ENCODE peak calls at places on chromosome 3, in eight cellular contexts. One of them, this sample, is unnamed.

GRCh38 chr3:13853978-13854296 is 25.9 kb downstream of the WNT7A start:
- DNase-seq in HCT116: peak; percentile 85
- DNase-seq in GM12878: no peak
- DNase-seq in GM23338: no peak
- DNase-seq in K562: no peak
- DNase-seq in H1: no peak
- DNase-seq in endothelial cell of umbilical vein: no peak
- DNase-seq in HepG2: no peak
- DNase-seq in this sample: no peak

GRCh38 chr3:190552021-190552420 is 38.1 kb downstream of the IL1RAP start:
- DNase-seq in HCT116: no peak
- DNase-seq in GM12878: no peak
- DNase-seq in GM23338: no peak
- DNase-seq in K562: no peak
- DNase-seq in H1: no peak
- DNase-seq in endothelial cell of umbilical vein: no peak
- DNase-seq in HepG2: no peak
- DNase-seq in this sample: no peak

GRCh38 chr3:127851899-127852298 is 29.6 kb upstream of the MGLL start:
- DNase-seq in HCT116: no peak
- DNase-seq in GM12878: no peak
- DNase-seq in GM23338: peak; percentile 62
- DNase-seq in K562: no peak
- DNase-seq in H1: peak; percentile 53
- DNase-seq in endothelial cell of umbilical vein: no peak
- DNase-seq in HepG2: no peak
- DNase-seq in this sample: no peak

GRCh38 chr3:133475245-133476010 is 75.6 kb downstream of the BFSP2 start:
- DNase-seq in HCT116: no peak
- DNase-seq in GM12878: peak; percentile 89
- DNase-seq in GM23338: no peak
- DNase-seq in K562: no peak
- DNase-seq in H1: no peak
- DNase-seq in endothelial cell of umbilical vein: no peak
- DNase-seq in HepG2: no peak
- DNase-seq in this sample: no peak

GRCh38 chr3:139312416-139312815 is 31.4 kb upstream of the MRPS22 start:
- DNase-seq in HCT116: no peak
- DNase-seq in GM12878: no peak
- DNase-seq in GM23338: no peak
- DNase-seq in K562: no peak
- DNase-seq in H1: no peak
- DNase-seq in endothelial cell of umbilical vein: no peak
- DNase-seq in HepG2: no peak
- DNase-seq in this sample: no peak

GRCh38 chr3:184176377-184177330 is 2.0 kb downstream of the AP2M1 start:
- DNase-seq in HCT116: peak; percentile 75
- DNase-seq in GM12878: no peak
- DNase-seq in GM23338: peak; percentile 95
- DNase-seq in K562: peak; percentile 89
- DNase-seq in H1: peak; percentile 88
- DNase-seq in endothelial cell of umbilical vein: peak; percentile 90
- DNase-seq in HepG2: peak; percentile 69
- DNase-seq in this sample: no peak

GRCh38 chr3:56915969-56916586 is 114.3 kb upstream of the ARHGEF3 start:
- DNase-seq in HCT116: no peak
- DNase-seq in GM12878: peak; percentile 32
- DNase-seq in GM23338: peak; percentile 39
- DNase-seq in K562: no peak
- DNase-seq in H1: no peak
- DNase-seq in endothelial cell of umbilical vein: no peak
- DNase-seq in HepG2: no peak
- DNase-seq in this sample: no peak

GRCh38 chr3:171064461-171064860 is 37.9 kb upstream of the SLC2A2 start:
- DNase-seq in HCT116: no peak
- DNase-seq in GM12878: no peak
- DNase-seq in GM23338: no peak
- DNase-seq in K562: no peak
- DNase-seq in H1: no peak
- DNase-seq in endothelial cell of umbilical vein: no peak
- DNase-seq in HepG2: no peak
- DNase-seq in this sample: no peak

GRCh38 chr3:128281461-128282367 is 128.4 kb downstream of the EEFSEC start:
- DNase-seq in HCT116: no peak
- DNase-seq in GM12878: no peak
- DNase-seq in GM23338: no peak
- DNase-seq in K562: no peak
- DNase-seq in H1: peak; percentile 46
- DNase-seq in endothelial cell of umbilical vein: no peak
- DNase-seq in HepG2: no peak
- DNase-seq in this sample: no peak

GRCh38 chr3:120764206-120764605 is 21.7 kb downstream of the GTF2E1 start:
- DNase-seq in HCT116: no peak
- DNase-seq in GM12878: no peak
- DNase-seq in GM23338: no peak
- DNase-seq in K562: no peak
- DNase-seq in H1: no peak
- DNase-seq in endothelial cell of umbilical vein: no peak
- DNase-seq in HepG2: no peak
- DNase-seq in this sample: no peak

GRCh38 chr3:46970391-46971091 is 6.0 kb downstream of the CCDC12 start:
- DNase-seq in HCT116: no peak
- DNase-seq in GM12878: no peak
- DNase-seq in GM23338: no peak
- DNase-seq in K562: peak; percentile 63
- DNase-seq in H1: no peak
- DNase-seq in endothelial cell of umbilical vein: no peak
- DNase-seq in HepG2: peak; percentile 96
- DNase-seq in this sample: no peak

GRCh38 chr3:162171970-162172369 is 675.4 kb downstream of the OTOL1 start:
- DNase-seq in HCT116: no peak
- DNase-seq in GM12878: no peak
- DNase-seq in GM23338: no peak
- DNase-seq in K562: no peak
- DNase-seq in H1: no peak
- DNase-seq in endothelial cell of umbilical vein: no peak
- DNase-seq in HepG2: no peak
- DNase-seq in this sample: no peak

GRCh38 chr3:141441381-141442365 is 45.2 kb upstream of the RASA2 start:
- DNase-seq in HCT116: no peak
- DNase-seq in GM12878: peak; percentile 84
- DNase-seq in GM23338: peak; percentile 82
- DNase-seq in K562: peak; percentile 85
- DNase-seq in H1: peak; percentile 90
- DNase-seq in endothelial cell of umbilical vein: peak; percentile 85
- DNase-seq in HepG2: peak; percentile 57
- DNase-seq in this sample: no peak

GRCh38 chr3:60579734-60580133 is 671.5 kb downstream of the FHIT start:
- DNase-seq in HCT116: no peak
- DNase-seq in GM12878: no peak
- DNase-seq in GM23338: no peak
- DNase-seq in K562: no peak
- DNase-seq in H1: no peak
- DNase-seq in endothelial cell of umbilical vein: no peak
- DNase-seq in HepG2: no peak
- DNase-seq in this sample: no peak

GRCh38 chr3:98890181-98890882 is 11.2 kb downstream of the DCBLD2 start:
- DNase-seq in HCT116: no peak
- DNase-seq in GM12878: no peak
- DNase-seq in GM23338: no peak
- DNase-seq in K562: no peak
- DNase-seq in H1: no peak
- DNase-seq in endothelial cell of umbilical vein: peak; percentile 30
- DNase-seq in HepG2: no peak
- DNase-seq in this sample: no peak

GRCh38 chr3:111227216-111227615 is 155.6 kb downstream of the NECTIN3 start:
- DNase-seq in HCT116: no peak
- DNase-seq in GM12878: no peak
- DNase-seq in GM23338: no peak
- DNase-seq in K562: no peak
- DNase-seq in H1: no peak
- DNase-seq in endothelial cell of umbilical vein: no peak
- DNase-seq in HepG2: no peak
- DNase-seq in this sample: no peak

GRCh38 chr3:163306405-163306804 is 1771.9 kb downstream of the SI start:
- DNase-seq in HCT116: no peak
- DNase-seq in GM12878: no peak
- DNase-seq in GM23338: no peak
- DNase-seq in K562: no peak
- DNase-seq in H1: no peak
- DNase-seq in endothelial cell of umbilical vein: no peak
- DNase-seq in HepG2: no peak
- DNase-seq in this sample: no peak
- TF ChIP-seq EZH2 in HCT116: no peak
- TF ChIP-seq EZH2 in GM12878: no peak
- TF ChIP-seq EZH2 in GM23338: no peak
- TF ChIP-seq EZH2 in K562: no peak
- TF ChIP-seq EZH2 in H1: no peak
- TF ChIP-seq EZH2 in endothelial cell of umbilical vein: no peak
- TF ChIP-seq EZH2 in HepG2: no peak
- TF ChIP-seq EZH2 in this sample: no peak

DNA sequence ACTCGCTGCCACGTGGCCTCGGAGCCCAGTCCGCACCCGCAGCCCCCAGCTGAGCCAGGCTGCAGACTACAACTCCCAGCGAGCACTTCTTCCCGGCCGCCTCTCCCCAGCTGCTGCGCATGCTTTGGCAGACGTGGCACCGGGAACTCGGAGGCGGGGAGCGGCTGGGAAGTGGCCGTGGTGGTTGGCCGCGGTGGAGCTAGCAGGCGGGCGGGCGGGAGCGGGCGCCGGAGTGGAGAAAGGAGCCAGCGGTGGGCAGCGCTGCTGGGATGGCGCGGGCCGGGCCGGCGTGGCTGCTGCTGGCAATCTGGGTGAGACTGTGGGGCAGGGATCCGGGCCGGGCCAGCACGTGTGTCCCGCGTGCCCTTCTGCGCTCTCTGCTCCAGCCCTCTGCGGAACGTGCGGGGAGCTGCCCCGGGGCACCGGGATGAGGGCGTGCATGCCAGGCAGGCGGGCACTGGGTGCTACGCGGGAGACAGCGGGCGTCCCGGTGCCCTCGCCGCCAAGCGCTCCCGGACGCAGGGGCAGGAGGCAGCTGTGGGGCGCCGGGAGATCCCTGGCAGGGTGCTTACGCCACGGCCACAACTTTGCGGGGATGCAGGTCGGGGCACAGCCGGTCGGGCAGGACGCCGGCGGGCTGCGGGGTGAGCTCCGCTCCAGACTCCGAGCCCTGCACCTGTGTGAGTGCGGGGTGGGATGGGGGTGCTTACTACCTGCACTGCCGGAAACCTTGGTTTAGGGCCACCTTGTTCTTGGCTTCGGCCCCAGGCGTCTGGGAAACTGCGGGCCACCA is at the start of gene PDIA5:
- DNase-seq in HCT116: peak; percentile 77
- DNase-seq in GM12878: peak; percentile 34
- DNase-seq in GM23338: peak; percentile 96
- DNase-seq in K562: peak; percentile 90
- DNase-seq in H1: peak; percentile 91
- DNase-seq in endothelial cell of umbilical vein: peak; percentile 93
- DNase-seq in HepG2: peak; percentile 84
- DNase-seq in this sample: no peak
- TF ChIP-seq POLR2AphosphoS5 in HCT116: peak; percentile 85
- TF ChIP-seq POLR2AphosphoS5 in GM12878: no peak
- TF ChIP-seq POLR2AphosphoS5 in GM23338: peak; percentile 85
- TF ChIP-seq POLR2AphosphoS5 in K562: no peak
- TF ChIP-seq POLR2AphosphoS5 in H1: peak; percentile 9
- TF ChIP-seq POLR2AphosphoS5 in endothelial cell of umbilical vein: peak; percentile 78
- TF ChIP-seq POLR2AphosphoS5 in HepG2: peak; percentile 68
- TF ChIP-seq POLR2AphosphoS5 in this sample: peak; percentile 95

DNA sequence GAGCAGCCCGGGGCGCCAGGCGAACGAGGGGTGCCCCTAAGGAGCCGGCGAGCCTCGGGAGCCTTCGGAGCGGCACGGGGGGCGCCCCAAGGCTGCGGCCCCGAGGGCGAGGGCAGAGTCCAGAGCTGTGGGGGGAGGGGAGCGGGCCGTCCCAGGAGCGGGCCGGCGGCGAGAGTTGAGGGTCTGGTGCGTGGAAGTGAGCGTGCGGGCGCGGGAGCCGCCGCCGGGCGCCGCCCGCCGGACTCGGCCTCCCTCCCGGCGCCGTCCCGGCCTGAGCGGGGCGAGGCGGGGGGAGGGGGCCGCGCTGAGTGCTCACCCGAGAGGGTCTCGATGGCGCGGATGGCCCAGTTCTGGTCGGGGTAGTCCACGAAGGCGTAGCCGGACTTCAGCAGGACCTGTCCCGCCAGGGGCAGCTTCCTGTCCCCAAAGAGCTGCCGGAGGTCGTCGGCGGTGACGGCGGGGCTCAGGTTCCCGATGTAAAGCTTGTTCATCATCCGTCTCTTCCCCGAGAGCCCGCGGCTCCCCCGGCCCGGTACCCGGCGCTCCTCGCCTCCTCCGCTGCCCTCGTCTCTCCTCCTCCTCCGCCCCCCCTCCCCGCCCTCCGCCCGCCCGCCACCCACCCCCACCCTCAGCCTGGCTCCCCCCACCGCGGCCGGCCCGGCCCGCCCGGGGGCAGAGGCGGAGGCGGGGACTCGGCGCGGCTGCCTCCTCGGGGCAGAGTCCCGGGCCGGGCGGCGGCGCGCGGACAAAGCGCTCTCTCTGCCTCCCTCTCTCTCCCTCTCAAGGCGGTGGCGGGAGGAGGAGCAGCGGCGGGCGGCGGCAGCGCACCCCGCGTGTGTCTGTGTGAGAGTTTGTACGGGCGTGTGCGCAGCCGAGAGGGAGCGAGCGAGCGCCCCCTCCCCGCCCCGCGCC is at the start of gene IGF2BP2:
- DNase-seq in HCT116: no peak
- DNase-seq in GM12878: no peak
- DNase-seq in GM23338: peak; percentile 76
- DNase-seq in K562: peak; percentile 85
- DNase-seq in H1: peak; percentile 79
- DNase-seq in endothelial cell of umbilical vein: peak; percentile 84
- DNase-seq in HepG2: peak; percentile 74
- DNase-seq in this sample: no peak
- TF ChIP-seq EZH2 in HCT116: no peak
- TF ChIP-seq EZH2 in GM12878: no peak
- TF ChIP-seq EZH2 in GM23338: no peak
- TF ChIP-seq EZH2 in K562: no peak
- TF ChIP-seq EZH2 in H1: no peak
- TF ChIP-seq EZH2 in endothelial cell of umbilical vein: no peak
- TF ChIP-seq EZH2 in HepG2: no peak
- TF ChIP-seq EZH2 in this sample: no peak

DNA sequence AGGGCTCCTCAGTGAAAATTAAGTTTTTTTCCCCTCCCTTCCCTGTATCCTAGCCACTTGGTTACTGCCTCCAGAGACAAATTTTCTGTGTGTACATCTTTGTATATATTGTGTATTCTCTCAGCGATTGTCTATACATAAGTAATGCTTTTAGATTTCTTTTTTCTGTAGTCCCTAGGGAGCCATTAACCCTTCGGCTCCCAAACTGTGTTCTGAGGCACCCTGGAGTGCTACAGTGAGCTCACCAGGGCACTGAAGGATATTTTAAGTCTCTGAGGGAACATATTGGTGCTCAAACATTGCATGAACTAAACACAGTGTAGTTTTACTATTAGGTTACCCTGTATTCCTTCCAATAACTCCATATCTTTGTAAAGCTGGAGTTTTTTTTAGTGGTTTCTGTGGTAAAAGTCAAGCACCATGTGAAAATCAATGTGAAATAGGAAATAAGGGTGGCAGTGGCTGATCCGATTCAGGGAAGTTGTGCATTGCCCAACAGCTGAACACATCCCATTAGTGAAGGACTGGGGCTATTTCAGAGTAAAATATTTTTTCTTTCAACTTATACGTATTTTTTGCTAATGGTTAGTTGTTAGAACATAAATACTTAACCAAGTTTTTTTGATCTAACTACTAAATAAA is 43.0 kb downstream of the USP13 start:
- DNase-seq in HCT116: no peak
- DNase-seq in GM12878: no peak
- DNase-seq in GM23338: no peak
- DNase-seq in K562: no peak
- DNase-seq in H1: no peak
- DNase-seq in endothelial cell of umbilical vein: no peak
- DNase-seq in HepG2: no peak
- DNase-seq in this sample: peak; percentile 51
- TF ChIP-seq POLR2AphosphoS5 in HCT116: no peak
- TF ChIP-seq POLR2AphosphoS5 in GM12878: no peak
- TF ChIP-seq POLR2AphosphoS5 in GM23338: no peak
- TF ChIP-seq POLR2AphosphoS5 in K562: no peak
- TF ChIP-seq POLR2AphosphoS5 in H1: no peak
- TF ChIP-seq POLR2AphosphoS5 in endothelial cell of umbilical vein: no peak
- TF ChIP-seq POLR2AphosphoS5 in HepG2: no peak
- TF ChIP-seq POLR2AphosphoS5 in this sample: no peak

This sample was measured in SK-N-MC.